ENCODE peak calls at places on chromosomes 3 and 15, in eight cellular contexts. Q is NCI-H1417, K is mesendoderm, B is brain microvascular endothelial cell, J is SJSA1, N is adipocyte, X is T-cell, A is fibroblast of the conjunctiva. Z is an unnamed sample.
A peak's percentile ranks its signal among the peaks of the same experiment; 100 is the strongest.

GRCh38 chr15:68051109-68051508 is 3.0 kb upstream of the PIAS1 start:
- DNase-seq in Q (no peak), J (no peak), X (no peak), K (no peak), N (no peak), B (no peak), A (no peak), Z (no peak)

GRCh38 chr3:71252466-71252865 is 331.1 kb downstream of the FOXP1 start:
- DNase-seq in K (no peak), J (no peak), Q (no peak), A (no peak), X (no peak), N (no peak), B (no peak), Z (no peak)

GRCh38 chr3:157369712-157370447 is 66.8 kb upstream of the PTX3 start:
- DNase-seq in K (peak; percentile 36), A (peak; percentile 92), J (no peak), Q (peak; percentile 63), B (no peak), N (peak; percentile 44), X (no peak), Z (no peak)

GRCh38 chr3:10744098-10744465 is 71.9 kb upstream of the SLC6A11 start:
- DNase-seq in K (peak; percentile 54), X (no peak), B (no peak), J (no peak), Q (peak; percentile 5), A (no peak), N (no peak), Z (no peak)

GRCh38 chr3:107690522-107691138 is 167.9 kb downstream of the BBX start:
- DNase-seq in K (peak; percentile 69), J (no peak), N (peak; percentile 89), A (peak; percentile 56), B (peak; percentile 24), X (no peak), Q (peak; percentile 70), Z (no peak)

GRCh38 chr15:90947577-90948357 is 6.9 kb upstream of the RCCD1 start:
- DNase-seq in B (no peak), K (no peak), A (no peak), Q (no peak), X (no peak), J (no peak), N (no peak), Z (no peak)

GRCh38 chr3:39383190-39383912 is at the start of gene SLC25A38:
- DNase-seq in B (peak; percentile 83), X (peak; percentile 81), K (peak; percentile 96), J (peak; percentile 78), A (peak; percentile 72), Q (no peak), N (peak; percentile 95), Z (peak; percentile 51)

GRCh38 chr3:55750525-55750924 is 263.4 kb upstream of the WNT5A start:
- DNase-seq in X (no peak), B (peak; percentile 52), N (peak; percentile 93), K (no peak), J (peak; percentile 84), Q (no peak), A (peak; percentile 10), Z (peak; percentile 76)

GRCh38 chr15:38610748-38611147 is 46.1 kb upstream of the RASGRP1 start:
- DNase-seq in N (no peak), B (no peak), K (no peak), X (no peak), Q (no peak), J (no peak), A (no peak), Z (no peak)

GRCh38 chr3:123870033-123870432 is 14.1 kb downstream of the MYLK start:
- DNase-seq in Q (no peak), N (peak; percentile 45), K (no peak), X (no peak), B (no peak), A (no peak), J (no peak), Z (no peak)

GRCh38 chr3:49533786-49534519 is 20.3 kb upstream of the BSN start:
- DNase-seq in K (no peak), Q (no peak), N (no peak), X (no peak), A (no peak), B (no peak), J (no peak), Z (no peak)

GRCh38 chr15:82999905-83000671 is 11.4 kb downstream of the C15orf40 start:
- DNase-seq in X (peak; percentile 8), A (peak; percentile 55), Q (peak; percentile 68), J (peak; percentile 32), B (peak; percentile 52), K (peak; percentile 71), N (peak; percentile 69), Z (peak; percentile 36)

GRCh38 chr3:17088602-17089313 is 204.0 kb downstream of the PLCL2 start:
- DNase-seq in Q (no peak), A (no peak), N (no peak), X (peak; percentile 30), J (no peak), B (no peak), K (no peak), Z (no peak)

GRCh38 chr3:133540896-133541674 is 32.4 kb upstream of the CDV3 start:
- DNase-seq in K (no peak), B (no peak), X (no peak), J (no peak), A (no peak), Q (no peak), N (no peak), Z (no peak)

GRCh38 chr15:95839367-95839782 is 491.1 kb upstream of the NR2F2 start:
- DNase-seq in Q (no peak), X (no peak), K (no peak), A (no peak), N (no peak), B (no peak), J (no peak), Z (no peak)

GRCh38 chr15:75578206-75578947 is 738 bp downstream of the PTPN9 start:
- DNase-seq in B (no peak), J (no peak), N (peak; percentile 73), K (peak; percentile 19), X (no peak), A (no peak), Q (peak; percentile 75), Z (no peak)

GRCh38 chr15:60835974-60836373 is 357.0 kb upstream of the ICE2 start:
- DNase-seq in K (no peak), B (peak; percentile 9), Q (no peak), X (no peak), N (peak; percentile 73), J (no peak), A (no peak), Z (no peak)

GRCh38 chr3:139310474-139310933 is 33.3 kb upstream of the MRPS22 start:
- DNase-seq in A (peak; percentile 31), K (no peak), J (peak; percentile 79), N (peak; percentile 70), X (no peak), B (peak; percentile 72), Q (no peak), Z (peak; percentile 46)

GRCh38 chr15:98794754-98795153 is 146.4 kb downstream of the IGF1R start:
- DNase-seq in J (no peak), Q (peak; percentile 49), X (no peak), K (peak; percentile 67), B (no peak), N (no peak), A (no peak), Z (no peak)

GRCh38 chr3:184615396-184615795 is 53.8 kb downstream of the EPHB3 start:
- DNase-seq in A (no peak), K (no peak), B (no peak), X (no peak), Q (no peak), J (no peak), N (no peak), Z (no peak)

Z was measured in non-pigmented ciliary epithelial cell.